ENCODE peak calls at places on chromosomes 11 and 22, in six cellular contexts. B is left ventricle myocardium inferior, E is neuronal stem cell, Q is GM23338, Y is A549, S is cardiac muscle cell. T is an unnamed sample.
A peak's percentile ranks its signal among the peaks of the same experiment; 100 is the strongest.

GRCh38 chr11:117187007-117187406 is 8.5 kb downstream of the SIDT2 start:
- DNase-seq in S (no peak), E (no peak), Q (no peak), Y (no peak), B (no peak), T (no peak)

GRCh38 chr22:37633693-37634504 is 5.6 kb upstream of the SH3BP1 start:
- DNase-seq in B (peak; percentile 90), E (peak; percentile 61), Y (no peak), Q (peak; percentile 86), S (peak; percentile 96), T (peak; percentile 59)

GRCh38 chr11:114183041-114183511 is 113.1 kb upstream of the NNMT start:
- DNase-seq in E (no peak), Q (no peak), Y (no peak), B (no peak), S (no peak), T (peak; percentile 60)

GRCh38 chr11:74662487-74663103 is 68.6 kb downstream of the CHRDL2 start:
- DNase-seq in Y (no peak), B (no peak), Q (no peak), E (no peak), S (no peak), T (no peak)

GRCh38 chr11:78187366-78188011 is 937 bp downstream of the KCTD21 start:
- DNase-seq in Q (no peak), E (no peak), Y (no peak), S (no peak), B (no peak), T (peak; percentile 70)

GRCh38 chr11:70630816-70631623 is 232.7 kb downstream of the CTTN start:
- DNase-seq in Q (no peak), S (no peak), E (no peak), B (no peak), Y (no peak), T (no peak)

GRCh38 chr11:100550298-100550697 is 136.8 kb upstream of the ARHGAP42 start:
- DNase-seq in Y (no peak), B (no peak), E (no peak), S (no peak), Q (no peak), T (no peak)

GRCh38 chr11:662689-663274 is 25.7 kb downstream of the DRD4 start:
- DNase-seq in S (peak; percentile 68), Q (peak; percentile 78), Y (peak; percentile 70), E (no peak), B (peak; percentile 59), T (peak; percentile 67)

GRCh38 chr11:94636388-94636787 is 69.2 kb downstream of the PIWIL4 start:
- DNase-seq in Q (no peak), E (no peak), Y (no peak), B (no peak), S (no peak), T (no peak)

GRCh38 chr11:11416502-11416901 is 63.5 kb upstream of the CSNK2A3 start:
- DNase-seq in Q (no peak), B (no peak), S (peak; percentile 71), E (no peak), Y (no peak), T (no peak)

GRCh38 chr11:94747136-94748110 is 20.7 kb upstream of the AMOTL1 start:
- DNase-seq in S (no peak), Y (peak; percentile 84), B (no peak), Q (no peak), E (no peak), T (no peak)

GRCh38 chr11:75347781-75348613 is 3.5 kb downstream of the ARRB1 start:
- DNase-seq in Y (no peak), B (no peak), S (peak; percentile 91), E (no peak), Q (no peak), T (peak; percentile 54)

GRCh38 chr11:59755701-59756495 is 722 bp downstream of the STX3 start:
- DNase-seq in S (peak; percentile 80), B (peak; percentile 65), Y (peak; percentile 49), E (peak; percentile 51), Q (peak; percentile 70), T (peak; percentile 85)

GRCh38 chr11:117066959-117067358 is 31.3 kb downstream of the SIK3 start:
- DNase-seq in Y (no peak), B (no peak), Q (no peak), S (no peak), E (no peak), T (no peak)

GRCh38 chr11:7642747-7643146 is 30.6 kb downstream of the CYB5R2 start:
- DNase-seq in Y (no peak), E (no peak), Q (no peak), B (no peak), S (no peak), T (no peak)

GRCh38 chr22:47032956-47033647 is 270.7 kb downstream of the TBC1D22A start:
- DNase-seq in B (peak; percentile 1), Y (no peak), E (no peak), S (no peak), Q (no peak), T (peak; percentile 87)

GRCh38 chr11:2990617-2991476 is 1.3 kb downstream of the NAP1L4 start:
- DNase-seq in Q (peak; percentile 46), B (no peak), E (no peak), S (no peak), Y (peak; percentile 28), T (peak; percentile 83)

GRCh38 chr11:1382831-1383607 is 6.7 kb upstream of the BRSK2 start:
- DNase-seq in E (no peak), Q (peak; percentile 81), Y (peak; percentile 80), B (peak; percentile 81), S (peak; percentile 76), T (peak; percentile 56)

GRCh38 chr11:492416-493226 is 14.4 kb downstream of the RNH1 start:
- DNase-seq in B (no peak), Y (no peak), Q (no peak), S (no peak), E (no peak), T (peak; percentile 30)

GRCh38 chr11:11810764-11811726 is 30.7 kb upstream of the USP47 start:
- DNase-seq in E (no peak), Q (peak; percentile 66), S (no peak), Y (no peak), B (no peak), T (no peak)

GRCh38 chr22:20014526-20015186 is 2.0 kb downstream of the ARVCF start:
- DNase-seq in S (no peak), Q (no peak), B (no peak), E (no peak), Y (no peak), T (peak; percentile 45)
- H3K4me3 ChIP-seq in S (no peak overlapping the region), Q (no peak overlapping the region), B (no peak overlapping the region), E (no peak overlapping the region), Y (no peak overlapping the region), T (no peak overlapping the region)

GRCh38 chr22:50309601-50309991 is 2.1 kb upstream of the PLXNB2 start:
- DNase-seq in S (no peak), E (no peak), Y (no peak), B (no peak), Q (no peak), T (no peak)
- H3K4me1 ChIP-seq in S (peaks cover 31% of the 10 kb centered on the region), E (peaks cover 40% of the 10 kb centered on the region), Y (peaks cover 26% of the 10 kb centered on the region), B (peaks cover 57% of the 10 kb centered on the region), Q (peaks cover 15% of the 10 kb centered on the region), T (peaks cover 10% of the 10 kb centered on the region)

DNA sequence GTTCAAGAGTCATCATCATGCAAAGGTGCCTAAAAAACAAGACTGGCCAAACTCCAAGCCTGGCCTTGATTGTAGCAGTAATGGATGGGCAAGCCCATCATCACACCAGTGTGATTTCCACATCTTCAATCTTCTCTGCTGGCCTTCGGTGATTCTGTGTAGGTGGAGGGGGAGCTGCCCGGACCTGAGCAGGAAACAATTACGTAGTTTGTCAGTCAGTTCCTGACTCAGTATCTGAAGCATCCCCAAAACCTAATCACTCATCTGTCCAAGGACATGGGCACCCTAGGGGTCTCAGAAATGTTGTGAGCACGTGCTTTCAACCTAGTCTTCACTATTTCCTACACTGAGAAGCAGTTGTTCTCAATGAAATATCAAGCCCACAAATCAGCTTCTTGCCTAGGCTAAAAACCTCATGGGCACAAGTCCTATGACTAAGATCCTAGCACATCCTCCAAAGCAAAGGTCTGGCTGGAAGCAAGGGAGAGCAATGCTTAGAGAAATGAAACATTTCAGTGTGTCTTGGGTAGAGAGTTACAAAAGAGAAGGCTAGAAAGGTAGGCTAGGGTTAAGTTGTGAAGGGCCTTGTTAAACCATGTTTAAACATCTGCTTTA is 24.6 kb downstream of the ATG16L2 start:
- DNase-seq in Q (no peak), B (no peak), Y (no peak), E (no peak), S (no peak), T (no peak)
- H3K27ac ChIP-seq in Q (no peak overlapping the region), B (peak overlapping the region; percentile 95), Y (no peak overlapping the region), E (no peak overlapping the region), S (no peak overlapping the region), T (no peak overlapping the region)

GRCh38 chr22:17744430-17744829 is 29.8 kb downstream of the BID start:
- DNase-seq in Y (no peak), Q (no peak), S (no peak), E (no peak), B (no peak), T (no peak)
- H3K4me3 ChIP-seq in Y (no peak overlapping the region), Q (no peak overlapping the region), S (no peak overlapping the region), E (no peak overlapping the region), B (no peak overlapping the region), T (no peak overlapping the region)

GRCh38 chr11:26093206-26093605 is 238.7 kb upstream of the ANO3 start:
- DNase-seq in S (no peak), Y (no peak), B (no peak), Q (no peak), E (no peak), T (no peak)

GRCh38 chr11:26087095-26087935 is 244.6 kb upstream of the ANO3 start:
- DNase-seq in B (no peak), E (no peak), S (no peak), Y (no peak), Q (no peak), T (no peak)

GRCh38 chr11:26084313-26084712 is 247.6 kb upstream of the ANO3 start:
- DNase-seq in Q (no peak), E (no peak), B (no peak), S (no peak), Y (no peak), T (no peak)

GRCh38 chr11:26088391-26088790 is 243.5 kb upstream of the ANO3 start:
- DNase-seq in Q (no peak), S (no peak), Y (no peak), B (no peak), E (no peak), T (no peak)
- H3K4me1 ChIP-seq in Q (no peaks in the 10 kb centered on the region), S (no peaks in the 10 kb centered on the region), Y (no peaks in the 10 kb centered on the region), B (no peaks in the 10 kb centered on the region), E (no peaks in the 10 kb centered on the region), T (no peaks in the 10 kb centered on the region)

DNA sequence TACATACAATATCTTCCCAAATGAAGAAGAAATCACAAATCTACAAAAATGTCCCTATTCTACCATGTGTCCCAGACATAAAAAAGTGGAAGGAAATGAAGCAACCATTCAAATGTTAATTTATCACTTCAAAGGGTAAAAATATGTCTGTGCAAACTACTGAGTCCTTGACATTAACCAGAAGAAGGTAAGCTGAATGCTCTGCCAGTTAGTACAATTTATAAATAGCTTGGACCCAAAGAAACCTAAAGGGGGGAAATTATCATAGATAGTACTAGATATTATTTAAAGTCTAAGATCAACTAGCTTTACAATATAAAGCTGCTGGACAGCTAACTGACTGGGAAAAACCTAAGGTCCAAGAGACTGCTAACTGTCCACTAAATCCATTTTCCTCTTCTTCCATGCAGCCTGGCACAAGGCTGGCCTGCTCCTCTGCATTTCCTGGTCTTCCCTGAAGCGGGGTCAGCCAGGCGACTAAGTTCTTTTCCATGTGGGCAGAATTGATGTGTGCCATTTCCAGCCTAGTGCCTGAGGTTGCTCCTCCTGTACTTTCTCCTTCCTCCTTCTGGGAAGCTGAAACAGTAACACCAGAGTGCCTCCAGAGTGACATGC is 190.9 kb downstream of the CADM1 start:
- DNase-seq in S (no peak), Y (no peak), B (no peak), E (no peak), Q (no peak), T (no peak)
- H3K27ac ChIP-seq in S (no peak overlapping the region), Y (no peak overlapping the region), B (no peak overlapping the region), E (no peak overlapping the region), Q (no peak overlapping the region), T (no peak overlapping the region)